ENCODE peak calls at places on chromosomes 2 and 18, in nine cellular contexts. O is MM.1S, Y is lower lobe of right lung, B is keratinocyte, G is fibroblast of mammary gland, R is Calu3, U is HL-60, L is WERI-Rb-1, F is ovary. Q is an unnamed sample.

GRCh38 chr2:194769030-194769429 is 888.0 kb upstream of the SLC39A10 start:
- DNase-seq in L (no peak), Y (no peak), F (no peak), G (no peak), R (no peak), U (no peak), O (no peak), B (no peak), Q (no peak)

GRCh38 chr2:232838406-232838874 is 31.6 kb upstream of the SNORC start:
- DNase-seq in L (no peak), U (peak; percentile 81), B (peak; percentile 5), G (peak; percentile 12), R (peak; percentile 63), F (no peak), Y (no peak), O (peak; percentile 78), Q (no peak)

GRCh38 chr2:67043781-67044478 is 353.2 kb upstream of the ETAA1 start:
- DNase-seq in F (no peak), R (no peak), O (no peak), G (no peak), U (no peak), B (no peak), L (no peak), Y (no peak), Q (no peak)

GRCh38 chr2:178863856-178864620 is 56.8 kb upstream of the TTN start:
- DNase-seq in R (no peak), F (peak; percentile 59), Y (no peak), L (no peak), O (no peak), U (no peak), G (peak; percentile 58), B (no peak), Q (no peak)

GRCh38 chr2:128607440-128607839 is 288.8 kb upstream of the HS6ST1 start:
- DNase-seq in Y (peak; percentile 17), R (no peak), G (no peak), L (no peak), O (no peak), B (no peak), U (no peak), F (peak; percentile 9), Q (peak; percentile 34)

GRCh38 chr18:74722237-74722636 is 124.6 kb downstream of the ZNF407 start:
- DNase-seq in F (no peak), G (peak; percentile 71), B (no peak), O (no peak), U (peak; percentile 63), L (no peak), R (no peak), Y (no peak), Q (no peak)

GRCh38 chr18:66136039-66136438 is 385.2 kb downstream of the CDH7 start:
- DNase-seq in Y (no peak), B (no peak), F (no peak), L (no peak), O (no peak), U (no peak), G (no peak), R (no peak), Q (no peak)

GRCh38 chr2:121897335-121897970 is 142.0 kb downstream of the TSN start:
- DNase-seq in Y (no peak), G (peak; percentile 55), O (peak; percentile 42), R (peak; percentile 53), L (peak; percentile 70), F (no peak), B (no peak), U (peak; percentile 31), Q (no peak)

GRCh38 chr18:51082571-51083264 is 52.7 kb downstream of the SMAD4 start:
- DNase-seq in R (no peak), Y (no peak), U (no peak), B (no peak), F (no peak), O (no peak), G (no peak), L (no peak), Q (no peak)

GRCh38 chr2:128371648-128372345 is 53.1 kb upstream of the HS6ST1 start:
- DNase-seq in G (no peak), Y (no peak), L (no peak), B (no peak), U (no peak), F (no peak), R (no peak), O (peak; percentile 97), Q (no peak)

GRCh38 chr2:231321021-231321420 is 74.5 kb upstream of the B3GNT7 start:
- DNase-seq in Y (peak; percentile 57), R (no peak), U (peak; percentile 60), L (no peak), B (no peak), F (peak; percentile 83), O (no peak), G (no peak), Q (no peak)

GRCh38 chr2:231319867-231320266 is 75.6 kb upstream of the B3GNT7 start:
- DNase-seq in R (no peak), F (no peak), L (no peak), O (no peak), B (no peak), Y (no peak), G (no peak), U (no peak), Q (no peak)

GRCh38 chr2:231318436-231318835 is 77.1 kb upstream of the B3GNT7 start:
- DNase-seq in B (no peak), L (no peak), O (no peak), F (no peak), G (no peak), R (no peak), U (no peak), Y (no peak), Q (no peak)

GRCh38 chr2:231317579-231317978 is 77.9 kb upstream of the B3GNT7 start:
- DNase-seq in O (no peak), G (no peak), F (no peak), B (no peak), L (no peak), Y (no peak), U (no peak), R (no peak), Q (no peak)

GRCh38 chr2:231318954-231319353 is 76.6 kb upstream of the B3GNT7 start:
- DNase-seq in B (no peak), O (no peak), F (no peak), Y (no peak), R (no peak), U (no peak), L (no peak), G (no peak), Q (no peak)
- TF ChIP-seq CTCF in B (no peak), O (no peak), F (no peak), Y (no peak), R (no peak), U (no peak), L (no peak), G (no peak), Q (no peak)

GRCh38 chr18:47997338-47997780 is 66.9 kb upstream of the SMAD2 start:
- DNase-seq in G (peak; percentile 20), U (peak; percentile 64), F (no peak), O (no peak), R (peak; percentile 35), L (peak; percentile 90), Y (no peak), B (no peak), Q (no peak)
- TF ChIP-seq CTCF in G (peak; percentile 57), U (peak; percentile 49), F (no peak), O (peak; percentile 44), R (peak; percentile 53), L (peak; percentile 89), Y (peak; percentile 34), B (peak; percentile 57), Q (peak; percentile 50)

GRCh38 chr2:110677530-110678456 is at the start of gene BUB1:
- DNase-seq in O (peak; percentile 98), R (peak; percentile 98), U (peak; percentile 98), L (peak; percentile 96), B (peak; percentile 58), G (peak; percentile 95), F (peak; percentile 98), Y (peak; percentile 97), Q (peak; percentile 97)

GRCh38 chr2:110677080-110677479 is 783 bp downstream of the BUB1 start:
- DNase-seq in U (no peak), R (no peak), O (peak; percentile 25), F (no peak), G (no peak), L (no peak), B (no peak), Y (no peak), Q (no peak)

GRCh38 chr2:110678457-110679336 is 834 bp upstream of the BUB1 start:
- DNase-seq in O (peak; percentile 42), R (peak; percentile 6), U (peak; percentile 49), L (peak; percentile 13), B (no peak), Y (peak; percentile 50), G (no peak), F (peak; percentile 52), Q (no peak)

GRCh38 chr2:110679865-110680264 is 2.0 kb upstream of the BUB1 start:
- DNase-seq in Y (no peak), L (no peak), R (no peak), B (no peak), G (no peak), U (no peak), F (peak; percentile 36), O (peak; percentile 4), Q (no peak)

DNA sequence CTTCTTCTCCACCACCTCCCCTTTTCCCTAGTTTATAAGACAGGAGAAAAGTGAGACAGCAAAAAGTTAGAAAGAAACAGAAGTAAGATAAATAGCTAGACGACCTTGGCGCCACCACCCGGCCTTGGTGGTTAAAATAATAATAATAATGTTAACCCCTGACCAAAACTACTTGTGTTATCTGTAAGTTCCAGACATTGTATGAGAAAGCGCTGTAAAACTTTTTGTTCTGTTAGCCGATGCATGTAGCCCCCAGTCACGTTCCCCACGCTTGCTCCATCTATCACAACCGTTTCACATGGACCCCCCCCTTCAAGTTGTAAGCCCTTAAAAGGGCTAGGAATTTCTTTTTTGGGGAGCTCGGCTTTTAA is 1.5 kb upstream of the BUB1 start:
- DNase-seq in O (peak; percentile 35), F (peak; percentile 44), G (no peak), R (no peak), B (no peak), U (peak; percentile 46), Y (peak; percentile 54), L (no peak), Q (no peak)
- TF ChIP-seq CTCF in O (no peak), F (no peak), G (no peak), R (no peak), B (no peak), U (no peak), Y (no peak), L (no peak), Q (no peak)

GRCh38 chr2:3644246-3644525 is 13.8 kb upstream of the ALLC start:
- DNase-seq in R (no peak), L (no peak), G (no peak), Y (no peak), B (no peak), O (no peak), F (no peak), U (no peak), Q (no peak)
- TF ChIP-seq CTCF in R (no peak), L (no peak), G (no peak), Y (no peak), B (no peak), O (no peak), F (no peak), U (no peak), Q (no peak)

Q was measured in CD14-positive monocyte.